ENCODE peak calls at places on chromosomes 6 and 20, in five cellular contexts. H is NCI-H1105, J is hepatocyte, Y is mammary epithelial cell, C is NCI-H1092. Q is an unnamed sample.

GRCh38 chr20:50333856-50334255 is 143.2 kb downstream of the CEBPB start:
- DNase-seq in J (no peak), H (no peak), C (no peak), Y (peak; percentile 95), Q (no peak)

GRCh38 chr6:136784910-136785746 is 7.1 kb downstream of the MAP3K5 start:
- DNase-seq in H (no peak), Y (no peak), J (no peak), C (no peak), Q (peak; percentile 48)

GRCh38 chr20:3420211-3420707 is 12.8 kb upstream of the DNAAF9 start:
- DNase-seq in J (no peak), Y (peak; percentile 93), C (no peak), H (peak; percentile 55), Q (peak; percentile 74)

GRCh38 chr6:11810039-11810541 is 31.5 kb upstream of the ADTRP start:
- DNase-seq in J (peak; percentile 76), Y (peak; percentile 90), C (no peak), H (peak; percentile 11), Q (no peak)

GRCh38 chr6:2763345-2763841 is 1.8 kb upstream of the WRNIP1 start:
- DNase-seq in J (no peak), H (no peak), C (no peak), Y (no peak), Q (no peak)

GRCh38 chr6:49890988-49891387 is 24.7 kb upstream of the CRISP1 start:
- DNase-seq in J (peak; percentile 14), H (no peak), Y (no peak), C (no peak), Q (no peak)

GRCh38 chr20:47568019-47568418 is 66.3 kb downstream of the NCOA3 start:
- DNase-seq in Y (peak; percentile 19), J (peak; percentile 28), H (no peak), C (no peak), Q (no peak)

GRCh38 chr6:158487495-158487894 is 72.4 kb upstream of the TMEM181 start:
- DNase-seq in H (no peak), J (no peak), Y (no peak), C (no peak), Q (no peak)

GRCh38 chr6:159715168-159715567 is 12.1 kb upstream of the WTAP start:
- DNase-seq in C (no peak), Y (no peak), H (no peak), J (no peak), Q (no peak)

GRCh38 chr6:62797190-62797589 is 414.1 kb upstream of the FKBP1C start:
- DNase-seq in J (no peak), Y (no peak), C (no peak), H (no peak), Q (no peak)

GRCh38 chr6:107344383-107344782 is 115.0 kb downstream of the PDSS2 start:
- DNase-seq in C (no peak), H (no peak), J (no peak), Y (no peak), Q (no peak)

Q was measured in stimulated activated CD4-positive, alpha-beta T cell treated with anti-CD3 and anti-CD28 coated beads, Interleukin-1b, Interleukin-23, amount 100 ng/mL, for 48 hours.